ENCODE peak calls at places on chromosomes 6 and 20, in eight cellular contexts. V is A549, K is IMR-90, X is K562, Q is HepG2, I is H1, Y is SK-N-SH, G is GM12878. O is an unnamed sample.

GRCh38 chr6:143286280-143286795 is 164.2 kb downstream of the ADAT2 start:
- DNase-seq in Q (no peak), Y (no peak), I (no peak), X (no peak), G (no peak), V (no peak), K (peak), O (no peak)

GRCh38 chr6:11142296-11143027 is 30.9 kb upstream of the ERVFRD-1 start:
- DNase-seq in Y (no peak), K (no peak), I (no peak), V (no peak), G (no peak), Q (no peak), X (no peak), O (no peak)

GRCh38 chr20:1440024-1440423 is 26.6 kb downstream of the NSFL1C start:
- DNase-seq in Q (peak), K (peak), Y (peak), I (peak), V (peak), X (peak), G (no peak), O (peak)

GRCh38 chr20:38286586-38287502 is 17.1 kb upstream of the BPI start:
- DNase-seq in K (no peak), V (no peak), G (no peak), Q (peak), Y (no peak), I (no peak), X (no peak), O (no peak)

GRCh38 chr6:133512410-133513016 is 271.4 kb downstream of the EYA4 start:
- DNase-seq in Y (peak), K (peak), V (peak), G (no peak), X (peak), I (peak), Q (peak), O (peak)

GRCh38 chr6:144334150-144334708 is 49.1 kb downstream of the UTRN start:
- DNase-seq in G (no peak), V (no peak), Y (no peak), Q (no peak), K (no peak), I (peak), X (no peak), O (no peak)

GRCh38 chr20:3862333-3862732 is 15.7 kb downstream of the MAVS start:
- DNase-seq in V (no peak), G (no peak), I (no peak), Q (no peak), K (no peak), Y (no peak), X (no peak), O (no peak)

GRCh38 chr6:85792278-85792677 is 149.6 kb upstream of the SYNCRIP start:
- DNase-seq in Y (no peak), K (peak), Q (no peak), V (no peak), X (no peak), G (no peak), I (no peak), O (no peak)

GRCh38 chr6:97765480-97765879 is 482.5 kb upstream of the MMS22L start:
- DNase-seq in Q (no peak), G (no peak), K (peak), X (no peak), I (no peak), V (peak), Y (no peak), O (no peak)

GRCh38 chr6:46130665-46131064 is 876 bp downstream of the ENPP4 start:
- DNase-seq in G (no peak), V (no peak), K (no peak), X (no peak), Q (no peak), I (no peak), Y (no peak), O (no peak)

GRCh38 chr6:42742116-42742894 is 3.6 kb downstream of the TBCC start:
- DNase-seq in V (no peak), X (no peak), K (peak), Q (no peak), Y (peak), I (no peak), G (no peak), O (no peak)

GRCh38 chr6:130320908-130321307 is 44.9 kb upstream of the TMEM200A start:
- DNase-seq in K (peak), Q (no peak), X (no peak), I (no peak), G (no peak), Y (no peak), V (no peak), O (no peak)

GRCh38 chr6:150028799-150029198 is 3.5 kb upstream of the RAET1L start:
- DNase-seq in Y (no peak), G (no peak), V (no peak), K (no peak), I (no peak), Q (no peak), X (no peak), O (no peak)

GRCh38 chr6:33073431-33073871 is at the start of gene HLA-DPA1:
- DNase-seq in Q (no peak), V (peak), I (no peak), G (peak), X (no peak), Y (peak), K (peak), O (peak)

GRCh38 chr6:159378361-159378760 is 209.2 kb downstream of the FNDC1 start:
- DNase-seq in I (no peak), G (no peak), X (no peak), V (no peak), Q (no peak), Y (no peak), K (no peak), O (no peak)

GRCh38 chr6:87366428-87366827 is 21.8 kb downstream of the C6orf163 start:
- DNase-seq in Q (no peak), G (no peak), I (no peak), K (peak), Y (no peak), V (no peak), X (no peak), O (no peak)

GRCh38 chr6:146913842-146914562 is 290.2 kb upstream of the STXBP5 start:
- DNase-seq in G (no peak), Y (peak), K (peak), V (peak), Q (peak), I (peak), X (peak), O (peak)

GRCh38 chr6:149844480-149844879 is 19.7 kb downstream of the LRP11 start:
- DNase-seq in X (no peak), V (no peak), G (no peak), Q (no peak), I (no peak), K (no peak), Y (no peak), O (no peak)

GRCh38 chr6:36978687-36979086 is 7.3 kb downstream of the MTCH1 start:
- DNase-seq in G (no peak), Y (no peak), X (no peak), V (no peak), I (no peak), Q (no peak), K (no peak), O (no peak)

GRCh38 chr6:105669232-105669631 is 266.4 kb upstream of the PREP start:
- DNase-seq in K (no peak), V (no peak), G (no peak), X (no peak), Y (no peak), I (no peak), Q (no peak), O (no peak)

GRCh38 chr20:31572042-31572700 is 32.9 kb upstream of the ID1 start:
- DNase-seq in K (no peak), I (no peak), G (no peak), Y (no peak), X (no peak), Q (no peak), V (no peak), O (no peak)

GRCh38 chr20:63177134-63177784 is 38.7 kb downstream of the YTHDF1 start:
- DNase-seq in X (no peak), G (no peak), V (peak), Q (no peak), Y (peak), I (peak), K (no peak), O (no peak)

GRCh38 chr6:98832282-98833100 is 1.9 kb upstream of the POU3F2 start:
- DNase-seq in V (no peak), K (peak), G (no peak), I (no peak), Q (no peak), Y (peak), X (no peak), O (no peak)

GRCh38 chr6:43907789-43908472 is 137.9 kb downstream of the VEGFA start:
- DNase-seq in G (no peak), Q (no peak), V (no peak), K (no peak), X (no peak), I (no peak), Y (peak), O (no peak)

GRCh38 chr6:137882225-137882961 is 15.3 kb downstream of the TNFAIP3 start:
- DNase-seq in V (no peak), G (no peak), X (no peak), Q (no peak), K (peak), I (no peak), Y (no peak), O (no peak)

GRCh38 chr6:75345413-75345812 is 60.8 kb upstream of the TMEM30A start:
- DNase-seq in V (no peak), Q (no peak), K (no peak), I (no peak), G (no peak), Y (no peak), X (no peak), O (no peak)

GRCh38 chr20:63173552-63174191 is 42.3 kb downstream of the YTHDF1 start:
- DNase-seq in V (no peak), I (no peak), X (no peak), Y (no peak), Q (peak), G (no peak), K (no peak), O (no peak)

GRCh38 chr6:162856885-162857284 is 129.1 kb downstream of the PACRG start:
- DNase-seq in Y (peak), K (peak), X (no peak), Q (peak), V (peak), G (no peak), I (no peak), O (peak)

GRCh38 chr20:62728028-62728780 is 19.6 kb downstream of the NTSR1 start:
- DNase-seq in G (no peak), I (no peak), Y (no peak), K (no peak), Q (no peak), X (peak), V (no peak), O (no peak)

GRCh38 chr6:93417421-93417996 is 1.9 kb downstream of the EPHA7 start:
- DNase-seq in G (no peak), X (no peak), Q (no peak), V (peak), Y (peak), I (no peak), K (no peak), O (no peak)

GRCh38 chr6:158999669-159000403 is at the start of gene RSPH3:
- DNase-seq in Q (peak), I (peak), Y (peak), K (peak), G (peak), X (peak), V (peak), O (peak)

GRCh38 chr20:9294081-9294480 is 220.3 kb upstream of the LAMP5 start:
- DNase-seq in Q (no peak), I (no peak), X (no peak), V (peak), Y (no peak), K (peak), G (no peak), O (no peak)

GRCh38 chr20:51174536-51174935 is 151.6 kb upstream of the KCNG1 start:
- DNase-seq in K (no peak), X (no peak), Y (no peak), V (no peak), G (no peak), Q (no peak), I (no peak), O (no peak)

GRCh38 chr6:84458271-84458670 is 230.8 kb upstream of the CEP162 start:
- DNase-seq in V (no peak), Q (no peak), Y (no peak), G (no peak), I (no peak), X (no peak), K (no peak), O (no peak)

GRCh38 chr6:84456803-84457202 is 229.4 kb upstream of the CEP162 start:
- DNase-seq in K (no peak), Q (no peak), X (no peak), Y (no peak), V (no peak), I (no peak), G (no peak), O (no peak)

GRCh38 chr6:84455630-84456029 is 228.2 kb upstream of the CEP162 start:
- DNase-seq in K (no peak), V (no peak), X (no peak), Y (no peak), I (no peak), G (no peak), Q (no peak), O (no peak)

GRCh38 chr6:84459401-84459800 is 232.0 kb upstream of the CEP162 start:
- DNase-seq in I (no peak), G (no peak), Y (no peak), K (no peak), X (no peak), Q (no peak), V (no peak), O (no peak)

DNA sequence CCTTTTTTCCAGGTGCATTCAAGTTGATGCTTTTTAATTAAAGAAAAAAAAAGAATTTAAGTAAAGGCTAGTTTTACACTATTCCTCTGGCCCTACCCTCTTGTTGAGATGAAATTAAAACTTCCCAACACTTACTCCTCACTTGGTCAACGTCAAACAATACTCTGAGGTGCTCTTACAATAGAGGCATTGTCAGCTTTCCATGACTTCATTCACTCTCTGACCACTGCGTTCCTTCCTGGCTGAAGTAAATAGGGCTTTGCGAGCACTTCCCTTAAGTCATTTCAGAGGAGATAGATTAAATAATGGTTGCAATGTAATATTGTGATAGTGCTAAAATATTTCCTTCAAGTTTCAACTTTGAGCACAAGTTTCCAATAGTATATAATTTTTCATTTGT is 229.8 kb upstream of the CEP162 start:
- DNase-seq in Y (no peak), I (no peak), K (no peak), G (no peak), Q (no peak), X (no peak), V (no peak), O (no peak)
- TF ChIP-seq RAD21 in Y (no peak), I (no peak), K (no peak), G (no peak), Q (no peak), X (no peak), V (no peak), O (no peak)

GRCh38 chr6:26304213-26305096 is 60.5 kb upstream of the BTN3A2 start:
- DNase-seq in Q (no peak), I (no peak), Y (no peak), X (peak), V (peak), K (peak), G (no peak), O (peak)
- TF ChIP-seq RAD21 in Q (no peak), I (no peak), Y (no peak), X (no peak), V (no peak), K (no peak), G (no peak), O (peak)

DNA sequence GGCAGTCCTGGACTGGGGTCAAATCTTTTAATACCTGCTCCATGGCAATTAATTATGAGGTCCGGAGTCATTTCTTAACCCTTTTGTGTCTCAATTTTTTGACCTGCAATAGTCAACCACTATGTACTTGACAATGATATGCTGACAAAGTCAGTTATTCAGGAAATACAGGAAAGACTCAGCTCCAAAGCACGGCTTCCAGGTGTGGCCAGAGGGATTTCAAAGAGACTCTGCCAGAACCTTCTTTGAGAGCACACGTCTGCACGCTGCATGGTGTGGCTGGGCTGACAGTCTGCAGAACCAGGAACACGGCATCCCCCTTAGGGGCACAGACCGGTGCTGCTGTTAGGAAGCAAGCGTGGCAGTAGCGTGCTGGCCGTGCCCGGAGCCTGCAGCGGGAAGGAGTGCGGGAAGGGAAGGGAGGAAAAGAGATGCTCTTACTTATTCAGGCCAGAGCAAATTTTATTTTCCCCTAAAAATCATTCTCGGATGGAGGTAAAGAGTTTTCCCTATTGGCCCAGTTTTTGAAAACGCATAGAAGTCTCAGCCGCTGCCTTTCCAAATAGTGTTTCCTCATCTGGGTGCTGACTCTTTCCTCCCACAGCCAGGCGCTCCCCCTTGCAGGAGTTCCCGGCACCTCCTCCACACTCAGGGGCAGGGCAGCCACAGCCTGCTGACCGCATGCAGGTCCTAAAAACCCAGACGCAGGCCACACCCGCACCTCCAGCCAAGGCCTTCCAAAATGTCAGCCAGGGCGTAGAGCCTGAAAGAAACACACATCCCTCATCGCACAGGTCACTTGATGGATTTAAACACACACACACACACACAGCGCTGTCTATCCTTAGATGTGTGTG is 187.4 kb upstream of the SNX9 start:
- DNase-seq in Y (no peak), I (no peak), G (no peak), K (no peak), X (peak), V (no peak), Q (no peak), O (no peak)
- TF ChIP-seq RAD21 in Y (no peak), I (no peak), G (no peak), K (no peak), X (peak), V (no peak), Q (no peak), O (no peak)

GRCh38 chr6:22318404-22318803 is 21.6 kb upstream of the PRL start:
- DNase-seq in X (no peak), K (no peak), I (no peak), G (no peak), Y (no peak), V (no peak), Q (no peak), O (no peak)

GRCh38 chr6:22320750-22321149 is 23.9 kb upstream of the PRL start:
- DNase-seq in G (no peak), I (no peak), K (peak), X (no peak), Q (peak), V (peak), Y (no peak), O (peak)

GRCh38 chr6:22323848-22324247 is 27.0 kb upstream of the PRL start:
- DNase-seq in K (no peak), G (no peak), Q (no peak), X (no peak), Y (no peak), I (no peak), V (no peak), O (no peak)

GRCh38 chr6:22325481-22325880 is 28.6 kb upstream of the PRL start:
- DNase-seq in G (no peak), Y (no peak), I (no peak), K (no peak), Q (no peak), X (no peak), V (no peak), O (no peak)

DNA sequence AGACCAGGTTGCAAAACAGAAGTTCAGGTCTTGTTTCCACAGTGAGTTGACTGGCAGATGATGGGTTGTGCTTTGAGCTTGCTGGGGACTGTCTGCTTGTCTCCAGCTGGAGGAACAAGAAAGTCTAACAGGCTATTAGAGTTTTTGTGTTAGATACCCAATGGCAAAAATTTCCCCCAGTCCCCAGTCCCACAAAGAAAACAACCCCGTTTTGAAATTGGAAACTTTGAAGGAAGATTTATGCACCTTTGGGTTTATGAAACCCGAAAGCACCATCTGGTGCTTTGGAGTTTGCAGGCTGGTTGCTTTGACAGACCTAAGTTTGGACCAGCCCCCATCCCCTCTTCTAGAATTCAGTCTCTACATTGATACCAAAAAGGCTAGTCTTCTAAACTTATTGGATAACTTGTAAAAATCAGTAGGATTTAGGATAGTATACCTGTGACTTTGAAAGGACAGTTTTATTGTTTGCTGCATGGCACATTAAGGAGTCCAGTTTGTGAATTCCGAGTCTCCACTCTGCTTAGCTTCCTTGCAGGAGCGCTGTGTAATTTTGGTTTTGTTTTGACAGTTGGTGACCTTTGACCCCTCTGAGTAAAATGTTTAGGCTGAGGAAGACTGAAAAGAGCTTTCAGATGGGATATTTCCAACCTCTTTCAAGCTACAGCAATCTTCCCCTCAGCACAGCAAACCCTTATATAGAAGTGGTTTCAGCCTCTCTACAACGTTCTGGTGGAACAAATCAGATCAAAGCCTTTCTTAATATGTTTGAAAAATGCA is 25.5 kb upstream of the PRL start:
- DNase-seq in X (no peak), Y (no peak), V (no peak), K (peak), I (no peak), Q (no peak), G (no peak), O (no peak)
- TF ChIP-seq RAD21 in X (no peak), Y (no peak), V (no peak), K (no peak), I (no peak), Q (no peak), G (peak), O (no peak)

DNA sequence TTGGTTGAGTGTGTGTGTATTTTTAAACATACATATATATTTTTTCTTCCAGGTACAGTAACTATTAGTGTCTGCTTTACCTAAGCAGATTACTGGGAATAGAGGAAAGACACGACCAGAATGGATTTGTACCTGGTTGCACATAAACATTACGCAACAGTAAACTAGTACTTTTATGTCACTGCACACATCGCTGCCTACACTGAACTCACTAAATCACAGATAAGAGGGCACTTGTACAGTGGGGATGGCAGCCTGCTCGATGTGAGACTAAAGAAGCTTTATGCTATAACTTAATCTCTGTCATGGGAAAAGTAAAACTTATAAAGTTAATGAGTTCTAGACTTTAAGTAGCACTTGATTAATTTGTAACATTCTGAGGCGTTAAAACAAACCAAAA is 89.5 kb upstream of the SIM1 start:
- DNase-seq in K (no peak), G (no peak), Q (no peak), Y (no peak), I (no peak), X (no peak), V (no peak), O (no peak)
- TF ChIP-seq RAD21 in K (no peak), G (no peak), Q (no peak), Y (no peak), I (no peak), X (no peak), V (no peak), O (no peak)

O was measured in HCT116.